ENCODE peak calls at places on chromosomes 6 and 20, in four cellular contexts. One of them, this sample, is unnamed.

GRCh38 chr6:139853302-139853992 is 479.0 kb upstream of the CITED2 start:
- DNase-seq in H4: no peak
- DNase-seq in nucleus accumbens: no peak
- DNase-seq in midbrain: no peak
- DNase-seq in this sample: peak

GRCh38 chr6:25007269-25007699 is 71.5 kb upstream of the RIPOR2 start:
- DNase-seq in H4: no peak
- DNase-seq in nucleus accumbens: no peak
- DNase-seq in midbrain: no peak
- DNase-seq in this sample: no peak

GRCh38 chr6:36650848-36651247 is 27.7 kb upstream of the CDKN1A start:
- DNase-seq in H4: no peak
- DNase-seq in nucleus accumbens: no peak
- DNase-seq in midbrain: no peak
- DNase-seq in this sample: no peak

GRCh38 chr6:26056583-26057350 is 30.5 kb upstream of the HFE start:
- DNase-seq in H4: peak
- DNase-seq in nucleus accumbens: peak
- DNase-seq in midbrain: peak
- DNase-seq in this sample: no peak

GRCh38 chr6:18031680-18032256 is 44.3 kb upstream of the KIF13A start:
- DNase-seq in H4: no peak
- DNase-seq in nucleus accumbens: no peak
- DNase-seq in midbrain: no peak
- DNase-seq in this sample: no peak

GRCh38 chr6:123745877-123746276 is 57.8 kb upstream of the NKAIN2 start:
- DNase-seq in H4: no peak
- DNase-seq in nucleus accumbens: no peak
- DNase-seq in midbrain: no peak
- DNase-seq in this sample: peak

GRCh38 chr20:31608256-31608980 is 3.3 kb downstream of the ID1 start:
- DNase-seq in H4: peak
- DNase-seq in nucleus accumbens: no peak
- DNase-seq in midbrain: peak
- DNase-seq in this sample: peak

GRCh38 chr20:46031014-46031569 is 2.1 kb downstream of the SLC12A5 start:
- DNase-seq in H4: no peak
- DNase-seq in nucleus accumbens: no peak
- DNase-seq in midbrain: no peak
- DNase-seq in this sample: no peak

GRCh38 chr6:116073765-116074450 is 13.2 kb upstream of the FRK start:
- DNase-seq in H4: peak
- DNase-seq in nucleus accumbens: no peak
- DNase-seq in midbrain: no peak
- DNase-seq in this sample: peak

GRCh38 chr6:3750324-3751018 is 1.0 kb downstream of the PXDC1 start:
- DNase-seq in H4: peak
- DNase-seq in nucleus accumbens: peak
- DNase-seq in midbrain: peak
- DNase-seq in this sample: peak

GRCh38 chr20:11796041-11796440 is 121.7 kb upstream of the BTBD3 start:
- DNase-seq in H4: no peak
- DNase-seq in nucleus accumbens: no peak
- DNase-seq in midbrain: no peak
- DNase-seq in this sample: no peak

GRCh38 chr20:48139262-48140041 is 354.2 kb upstream of the SULF2 start:
- DNase-seq in H4: peak
- DNase-seq in nucleus accumbens: no peak
- DNase-seq in midbrain: no peak
- DNase-seq in this sample: no peak

GRCh38 chr6:75824160-75824559 is 75.1 kb downstream of the MYO6 start:
- DNase-seq in H4: no peak
- DNase-seq in nucleus accumbens: no peak
- DNase-seq in midbrain: no peak
- DNase-seq in this sample: no peak

GRCh38 chr20:47160992-47161391 is 195.5 kb downstream of the ZMYND8 start:
- DNase-seq in H4: no peak
- DNase-seq in nucleus accumbens: no peak
- DNase-seq in midbrain: no peak
- DNase-seq in this sample: no peak

GRCh38 chr6:46421239-46421638 is 70.0 kb downstream of the RCAN2 start:
- DNase-seq in H4: no peak
- DNase-seq in nucleus accumbens: no peak
- DNase-seq in midbrain: no peak
- DNase-seq in this sample: no peak

GRCh38 chr6:18088419-18089296 is 33.8 kb downstream of the NHLRC1 start:
- DNase-seq in H4: no peak
- DNase-seq in nucleus accumbens: no peak
- DNase-seq in midbrain: no peak
- DNase-seq in this sample: no peak

GRCh38 chr20:48039514-48039913 is 254.2 kb upstream of the SULF2 start:
- DNase-seq in H4: no peak
- DNase-seq in nucleus accumbens: no peak
- DNase-seq in midbrain: no peak
- DNase-seq in this sample: no peak

GRCh38 chr20:37259865-37260264 is 1.7 kb downstream of the GHRH start:
- DNase-seq in H4: no peak
- DNase-seq in nucleus accumbens: no peak
- DNase-seq in midbrain: no peak
- DNase-seq in this sample: no peak

GRCh38 chr20:49534314-49534713 is 33.6 kb downstream of the PTGIS start:
- DNase-seq in H4: peak
- DNase-seq in nucleus accumbens: peak
- DNase-seq in midbrain: peak
- DNase-seq in this sample: peak

GRCh38 chr20:33843854-33844253 is 32.7 kb downstream of the CHMP4B start:
- DNase-seq in H4: no peak
- DNase-seq in nucleus accumbens: no peak
- DNase-seq in midbrain: no peak
- DNase-seq in this sample: no peak

GRCh38 chr20:63968928-63969760 is 586 bp downstream of the ZNF512B start:
- DNase-seq in H4: no peak
- DNase-seq in nucleus accumbens: no peak
- DNase-seq in midbrain: no peak
- DNase-seq in this sample: no peak

GRCh38 chr6:106084106-106084963 is 1.8 kb upstream of the PRDM1 start:
- DNase-seq in H4: peak
- DNase-seq in nucleus accumbens: no peak
- DNase-seq in midbrain: peak
- DNase-seq in this sample: peak

GRCh38 chr6:21312118-21312517 is 281.4 kb upstream of the SOX4 start:
- DNase-seq in H4: no peak
- DNase-seq in nucleus accumbens: no peak
- DNase-seq in midbrain: no peak
- DNase-seq in this sample: no peak

GRCh38 chr6:72798196-72798595 is 176.3 kb downstream of the KCNQ5 start:
- DNase-seq in H4: no peak
- DNase-seq in nucleus accumbens: no peak
- DNase-seq in midbrain: no peak
- DNase-seq in this sample: peak

GRCh38 chr6:37175332-37176267 is 5.6 kb downstream of the PIM1 start:
- DNase-seq in H4: no peak
- DNase-seq in nucleus accumbens: no peak
- DNase-seq in midbrain: no peak
- DNase-seq in this sample: no peak

GRCh38 chr20:5080384-5080877 is 39.3 kb downstream of the PCNA start:
- DNase-seq in H4: peak
- DNase-seq in nucleus accumbens: no peak
- DNase-seq in midbrain: peak
- DNase-seq in this sample: peak

GRCh38 chr20:50992733-50993457 is 30.0 kb downstream of the KCNG1 start:
- DNase-seq in H4: peak
- DNase-seq in nucleus accumbens: no peak
- DNase-seq in midbrain: no peak
- DNase-seq in this sample: peak

GRCh38 chr6:149454405-149454848 is 30.4 kb downstream of the ZC3H12D start:
- DNase-seq in H4: peak
- DNase-seq in nucleus accumbens: peak
- DNase-seq in midbrain: peak
- DNase-seq in this sample: peak

GRCh38 chr6:71190809-71191208 is 97.8 kb upstream of the OGFRL1 start:
- DNase-seq in H4: no peak
- DNase-seq in nucleus accumbens: no peak
- DNase-seq in midbrain: peak
- DNase-seq in this sample: no peak